ENCODE peak calls at places on chromosomes 11 and 22, in eight cellular contexts. U is heart left ventricle, N is stomach, A is A549, L is right lobe of liver, I is HCT116, D is Peyer's patch, O is upper lobe of left lung. F is an unnamed sample. For H3K4me1, the result is how much of the 10 kb centered on the place peaks cover.

GRCh38 chr22:31647516-31647915 is 14.5 kb downstream of the PISD start:
- DNase-seq in L (no peak), A (no peak), U (no peak), N (no peak), O (no peak), I (no peak), D (no peak), F (no peak)

GRCh38 chr11:126122863-126123262 is 60.2 kb upstream of the CDON start:
- DNase-seq in A (no peak), D (no peak), N (no peak), L (no peak), U (no peak), I (no peak), O (no peak), F (no peak)

GRCh38 chr11:119626197-119626909 is 102.6 kb downstream of the NECTIN1 start:
- DNase-seq in L (no peak), O (no peak), N (no peak), D (no peak), I (no peak), A (no peak), U (no peak), F (no peak)

GRCh38 chr11:112277029-112277428 is 16.4 kb upstream of the PLET1 start:
- DNase-seq in U (no peak), A (no peak), N (no peak), O (no peak), L (no peak), D (no peak), I (no peak), F (no peak)

GRCh38 chr11:3642071-3642951 is 519 bp upstream of the ART5 start:
- DNase-seq in A (peak), I (peak), U (peak), D (peak), N (peak), O (peak), L (peak), F (peak)

GRCh38 chr11:109422755-109423113 is 744 bp downstream of the C11orf87 start:
- DNase-seq in L (no peak), U (no peak), O (no peak), D (no peak), N (no peak), A (no peak), I (no peak), F (no peak)

GRCh38 chr11:68143310-68143689 is 22.1 kb upstream of the CHKA start:
- DNase-seq in D (no peak), N (no peak), L (no peak), I (no peak), O (no peak), U (no peak), A (no peak), F (no peak)

GRCh38 chr22:19398680-19399079 is 32.9 kb downstream of the HIRA start:
- DNase-seq in D (no peak), A (no peak), O (no peak), L (no peak), I (no peak), N (no peak), U (no peak), F (no peak)

GRCh38 chr11:72191961-72192381 is at the start of gene FOLR1:
- DNase-seq in N (no peak), D (no peak), L (no peak), U (no peak), I (peak), O (peak), A (no peak), F (no peak)

GRCh38 chr22:40703174-40703573 is 23.9 kb downstream of the MCHR1 start:
- DNase-seq in I (no peak), A (no peak), L (no peak), N (no peak), O (no peak), U (no peak), D (no peak), F (no peak)

GRCh38 chr11:111001091-111001430 is 244.5 kb upstream of the POU2AF2 start:
- DNase-seq in D (no peak), L (no peak), U (no peak), N (no peak), A (no peak), I (no peak), O (no peak), F (no peak)

GRCh38 chr11:17218403-17218802 is 10.6 kb upstream of the PIK3C2A start:
- DNase-seq in D (no peak), A (no peak), L (no peak), U (no peak), N (no peak), O (no peak), I (no peak), F (no peak)

GRCh38 chr11:44179173-44179572 is 83.7 kb downstream of the EXT2 start:
- DNase-seq in N (no peak), I (no peak), D (no peak), A (no peak), U (no peak), O (no peak), L (no peak), F (no peak)

GRCh38 chr11:125892071-125892470 is 4.6 kb downstream of the HYLS1 start:
- DNase-seq in U (no peak), N (no peak), I (no peak), D (no peak), O (no peak), A (no peak), L (no peak), F (no peak)

GRCh38 chr22:37643225-37643847 is 3.9 kb downstream of the SH3BP1 start:
- DNase-seq in D (peak), N (peak), I (no peak), U (peak), A (peak), O (peak), L (peak), F (peak)

GRCh38 chr22:28955817-28956216 is 72.4 kb downstream of the ZNRF3 start:
- DNase-seq in U (no peak), O (no peak), A (no peak), I (no peak), L (no peak), N (peak), D (peak), F (no peak)

GRCh38 chr11:122897606-122898210 is 15.1 kb downstream of the JHY start:
- DNase-seq in L (no peak), U (no peak), D (no peak), I (no peak), N (no peak), A (no peak), O (no peak), F (no peak)

GRCh38 chr22:35023692-35024363 is 42.1 kb upstream of the ISX start:
- DNase-seq in A (peak), O (peak), I (peak), D (peak), U (peak), L (peak), N (peak), F (peak)

GRCh38 chr11:128179512-128179911 is 407.8 kb downstream of the ETS1 start:
- DNase-seq in D (no peak), I (no peak), O (no peak), N (no peak), L (no peak), A (no peak), U (no peak), F (no peak)

GRCh38 chr11:69138265-69138664 is 17.5 kb upstream of the SMIM38 start:
- DNase-seq in N (peak), U (no peak), D (no peak), O (no peak), A (no peak), L (no peak), I (peak), F (no peak)

GRCh38 chr11:62707277-62707771 is at the start of the genes BSCL2 and GNG3:
- DNase-seq in D (no peak), U (no peak), O (no peak), A (no peak), I (no peak), L (peak), N (no peak), F (no peak)

GRCh38 chr11:46294365-46295309 is 17.2 kb downstream of the CREB3L1 start:
- DNase-seq in N (peak), D (no peak), I (no peak), O (no peak), A (no peak), U (peak), L (peak), F (no peak)

GRCh38 chr11:46295996-46296519 is 18.6 kb downstream of the CREB3L1 start:
- DNase-seq in I (no peak), L (peak), A (no peak), U (no peak), D (no peak), O (no peak), N (no peak), F (no peak)

GRCh38 chr11:46298699-46299424 is 21.4 kb downstream of the CREB3L1 start:
- DNase-seq in O (no peak), I (no peak), L (no peak), A (no peak), N (no peak), U (no peak), D (no peak), F (no peak)

GRCh38 chr11:46295312-46295995 is 18.0 kb downstream of the CREB3L1 start:
- DNase-seq in N (peak), L (no peak), U (peak), I (no peak), D (peak), A (no peak), O (peak), F (peak)

DNA sequence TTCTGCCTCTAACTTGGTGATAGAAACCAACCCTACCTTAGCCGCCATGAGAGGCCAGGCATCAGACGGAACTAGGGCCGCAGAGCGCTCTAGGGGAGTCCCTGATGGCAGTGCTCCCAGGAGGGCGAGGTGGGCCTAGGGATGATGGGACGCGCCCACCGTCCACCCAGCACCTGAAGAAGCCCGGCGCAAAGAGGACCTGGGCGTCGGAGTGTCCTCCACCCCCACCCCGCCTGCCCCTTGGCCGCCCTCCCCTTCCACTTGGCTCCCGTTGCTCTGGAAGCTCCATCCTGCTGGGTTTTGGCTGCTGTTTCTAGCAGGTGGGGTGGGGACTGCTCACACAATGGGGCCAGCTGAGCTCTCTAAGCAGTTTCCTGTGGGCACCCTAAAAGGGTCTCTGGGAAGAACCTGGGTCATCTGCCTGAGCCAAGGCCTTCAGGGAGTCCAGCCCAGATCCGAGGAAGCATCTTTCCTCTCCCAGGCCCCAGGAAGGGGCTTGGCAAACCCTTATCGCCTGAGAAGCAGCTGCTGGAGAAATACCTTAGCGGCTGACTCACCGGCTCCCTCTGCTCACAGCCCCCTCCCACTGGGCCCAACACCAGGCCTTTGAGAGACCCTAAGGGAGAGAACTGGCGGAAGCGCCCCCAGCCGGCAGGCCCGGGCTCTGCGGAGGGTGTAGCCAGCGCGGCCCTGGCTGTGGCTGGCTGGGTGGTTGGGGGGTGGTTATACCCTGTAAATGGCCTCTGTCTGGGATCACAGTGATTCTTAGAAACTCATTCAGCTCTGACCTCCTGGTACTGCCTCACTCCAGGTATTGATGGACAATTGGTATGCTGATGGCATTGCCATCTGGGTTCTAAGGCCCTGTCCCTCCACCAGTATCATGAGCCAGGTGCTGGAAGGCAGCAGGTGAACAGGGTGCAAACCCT is 19.3 kb downstream of the CREB3L1 start:
- DNase-seq in O (no peak), A (no peak), I (no peak), L (peak), N (no peak), D (no peak), U (peak), F (peak)
- TF ChIP-seq CTCF in O (no peak), A (no peak), I (no peak), L (peak), N (no peak), D (no peak), U (peak), F (peak)

DNA sequence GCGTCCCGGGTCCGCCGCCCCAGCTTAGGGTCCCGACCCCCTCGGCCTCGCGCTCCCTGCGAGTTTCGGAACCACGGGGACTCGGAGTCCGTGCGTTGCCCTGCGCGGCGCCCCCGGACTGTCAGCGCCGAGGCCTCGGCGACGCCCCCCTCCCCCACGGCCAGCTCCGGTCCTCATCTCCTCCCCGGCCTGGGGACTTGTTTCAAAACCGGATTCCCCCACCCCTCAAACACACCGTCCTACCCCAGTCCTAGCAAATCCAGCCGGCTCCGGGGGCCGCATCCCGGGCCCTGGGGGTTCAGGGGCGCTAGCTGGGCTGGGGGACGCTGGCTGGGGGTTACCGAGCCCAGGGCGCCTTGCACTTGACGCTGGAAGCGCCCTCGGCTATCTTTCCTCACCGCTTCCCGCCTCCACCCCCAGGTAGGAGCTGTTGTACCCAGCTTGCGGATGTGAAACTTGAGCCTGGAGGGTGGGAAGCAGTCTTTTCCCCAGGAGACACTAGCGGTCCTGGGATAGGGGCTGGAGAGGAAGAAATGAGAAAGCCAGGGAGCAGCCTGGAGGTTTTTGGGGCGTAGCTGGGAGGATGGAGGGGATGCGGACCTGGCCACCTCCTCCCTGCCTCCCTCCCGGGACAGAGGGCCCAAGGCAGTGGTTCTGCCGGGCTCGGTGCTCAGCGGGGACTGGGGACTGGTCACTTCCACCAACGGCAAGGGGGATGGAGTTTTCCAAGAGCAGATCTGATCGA is 560 bp downstream of the FBLN1 start:
- DNase-seq in N (no peak), D (no peak), O (no peak), L (peak), U (no peak), A (no peak), I (no peak), F (no peak)
- H3K4me1 ChIP-seq in N (under half), D (under half), O (under half), L (under half), U (under half), A (under half), I (under half), F (under half)

DNA sequence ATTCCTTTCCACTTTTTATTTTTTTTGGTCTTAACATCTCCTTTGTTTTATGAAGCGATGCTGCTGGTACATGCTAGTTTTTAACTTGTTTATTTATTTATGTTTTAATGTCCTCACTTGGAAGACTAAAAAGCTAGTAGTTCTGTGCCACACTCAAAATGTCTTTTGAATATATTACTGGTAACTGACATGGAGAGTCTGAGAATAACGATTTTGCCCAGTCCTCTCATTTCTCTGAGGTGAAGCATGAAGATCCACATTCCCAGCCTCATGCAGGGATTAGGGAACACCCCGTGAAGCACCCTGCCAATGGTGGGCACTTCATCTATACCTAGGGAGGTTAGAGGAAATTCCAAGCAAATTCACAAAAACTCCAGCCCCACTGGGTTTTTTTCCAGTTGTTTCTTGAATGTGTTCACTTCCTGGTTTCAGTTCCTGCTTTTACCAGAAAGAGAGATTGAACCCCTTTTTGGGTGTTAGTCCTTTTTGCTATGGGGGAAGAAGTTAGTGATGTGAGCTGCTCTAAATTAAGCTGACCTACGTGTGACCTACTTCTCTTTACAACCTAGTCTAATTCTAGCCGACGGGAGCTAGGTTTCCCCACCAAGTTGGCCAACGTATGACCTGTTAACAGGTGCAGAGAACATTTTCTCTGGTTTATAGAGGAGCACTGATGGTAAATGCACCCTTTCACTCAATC is 106.1 kb downstream of the SLC1A2 start:
- DNase-seq in N (no peak), I (no peak), O (no peak), L (no peak), D (peak), A (no peak), U (no peak), F (no peak)
- TF ChIP-seq POLR2A in N (no peak), I (no peak), O (no peak), L (no peak), D (no peak), A (no peak), U (no peak), F (no peak)

GRCh38 chr11:75498556-75499255 is 27.0 kb downstream of the GDPD5 start:
- DNase-seq in I (no peak), N (no peak), O (no peak), A (no peak), D (no peak), L (no peak), U (no peak), F (no peak)

GRCh38 chr11:75497788-75498404 is 27.8 kb downstream of the GDPD5 start:
- DNase-seq in O (no peak), L (no peak), A (no peak), N (no peak), U (no peak), D (no peak), I (no peak), F (no peak)

GRCh38 chr11:75492181-75492820 is 33.4 kb downstream of the GDPD5 start:
- DNase-seq in O (no peak), U (no peak), D (peak), L (no peak), N (peak), A (no peak), I (no peak), F (no peak)

GRCh38 chr11:75499423-75500305 is 26.1 kb downstream of the GDPD5 start:
- DNase-seq in U (peak), O (no peak), A (peak), D (no peak), N (no peak), I (no peak), L (no peak), F (no peak)

GRCh38 chr11:75495749-75496641 is 29.7 kb downstream of the GDPD5 start:
- DNase-seq in N (no peak), L (no peak), A (no peak), D (no peak), O (no peak), I (no peak), U (no peak), F (no peak)
- TF ChIP-seq CTCF in N (no peak), L (no peak), A (peak), D (no peak), O (no peak), I (peak), U (no peak), F (no peak)

GRCh38 chr22:48093981-48094380 is 1331.5 kb downstream of the TBC1D22A start:
- DNase-seq in N (no peak), A (no peak), U (no peak), O (no peak), I (no peak), D (no peak), L (no peak), F (no peak)
- H3K4me1 ChIP-seq in N (under half), A (under half), U (under half), O (under half), I (under half), D (under half), L (under half), F (under half)

GRCh38 chr11:13635804-13636203 is 32.7 kb upstream of the FAR1 start:
- DNase-seq in N (no peak), L (no peak), I (no peak), U (no peak), D (no peak), A (no peak), O (no peak), F (no peak)
- TF ChIP-seq POLR2A in N (no peak), L (no peak), I (no peak), U (no peak), D (no peak), A (no peak), O (no peak), F (no peak)

F was measured in body of pancreas.